ENCODE peak calls at places on chromosomes 13 and 19, in four cellular contexts. J is K562, H is HL-60, W is GM12878. C is an unnamed sample.

GRCh38 chr13:43880451-43880850 is 747 bp downstream of the LACC1 start:
- DNase-seq in W (no peak), J (no peak), H (no peak), C (no peak)

GRCh38 chr13:80840313-80840976 is 499.5 kb upstream of the SPRY2 start:
- DNase-seq in W (no peak), H (no peak), J (no peak), C (no peak)

GRCh38 chr19:10289836-10290438 is at the start of gene ICAM5:
- DNase-seq in J (peak; percentile 94), H (no peak), W (no peak), C (no peak)

GRCh38 chr13:27043013-27043412 is 128.6 kb downstream of the USP12 start:
- DNase-seq in H (no peak), J (no peak), W (no peak), C (no peak)

GRCh38 chr13:93116809-93117208 is 109.8 kb upstream of the GPC6 start:
- DNase-seq in J (no peak), W (no peak), H (no peak), C (no peak)

GRCh38 chr13:51590966-51591627 is 6.8 kb downstream of the WDFY2 start:
- DNase-seq in W (no peak), H (peak; percentile 43), J (peak; percentile 81), C (no peak)

GRCh38 chr19:55471266-55471665 is 5.2 kb upstream of the ZNF628 start:
- DNase-seq in J (no peak), W (no peak), H (no peak), C (no peak)

GRCh38 chr13:24709186-24709913 is 29.1 kb downstream of the ATP12A start:
- DNase-seq in J (no peak), W (no peak), H (no peak), C (peak; percentile 42)

GRCh38 chr19:23817519-23817918 is 58.8 kb upstream of the ZNF681 start:
- DNase-seq in H (peak; percentile 28), J (peak; percentile 73), W (no peak), C (no peak)

GRCh38 chr13:100667894-100668293 is 6.7 kb downstream of the TMTC4 start:
- DNase-seq in H (no peak), W (no peak), J (no peak), C (no peak)

GRCh38 chr13:113649212-113649611 is 8.8 kb downstream of the ATP4B start:
- DNase-seq in W (no peak), J (no peak), H (no peak), C (no peak)

GRCh38 chr19:58054792-58055482 is 4.1 kb upstream of the ZNF135 start:
- DNase-seq in H (no peak), J (no peak), W (no peak), C (no peak)

GRCh38 chr19:6241680-6242079 is 38.1 kb downstream of the MLLT1 start:
- DNase-seq in H (no peak), W (no peak), J (no peak), C (no peak)

GRCh38 chr19:18290250-18291018 is 9.0 kb upstream of the JUND start:
- DNase-seq in H (peak; percentile 79), W (peak; percentile 79), J (peak; percentile 70), C (no peak)

GRCh38 chr19:55136399-55137102 is 12.5 kb downstream of the TNNT1 start:
- DNase-seq in H (no peak), W (no peak), J (no peak), C (no peak)

GRCh38 chr13:112067871-112068305 is 939 bp downstream of the SOX1 start:
- DNase-seq in W (no peak), J (no peak), H (no peak), C (no peak)

GRCh38 chr19:49114630-49115363 is 627 bp downstream of the LIN7B start:
- DNase-seq in W (no peak), J (peak; percentile 72), H (peak; percentile 39), C (no peak)

GRCh38 chr19:46116121-46116520 is 8.4 kb downstream of the IGFL3 start:
- DNase-seq in H (no peak), J (no peak), W (no peak), C (no peak)

GRCh38 chr13:109788372-109789195 is 2.2 kb upstream of the IRS2 start:
- DNase-seq in H (no peak), W (no peak), J (no peak), C (no peak)

GRCh38 chr19:49857061-49857833 is 6.3 kb downstream of the PTOV1 start:
- DNase-seq in W (no peak), J (no peak), H (no peak), C (no peak)

GRCh38 chr13:44710576-44710975 is 134.4 kb upstream of the TSC22D1 start:
- DNase-seq in W (peak; percentile 5), J (no peak), H (no peak), C (peak; percentile 25)

GRCh38 chr13:98761126-98761978 is 8.9 kb upstream of the SLC15A1 start:
- DNase-seq in J (no peak), H (no peak), W (peak; percentile 11), C (no peak)

GRCh38 chr19:32619051-32619685 is 38.2 kb downstream of the PDCD5 start:
- DNase-seq in W (no peak), H (no peak), J (no peak), C (no peak)

GRCh38 chr13:37457594-37457993 is 141.0 kb downstream of the POSTN start:
- DNase-seq in H (no peak), W (no peak), J (no peak), C (no peak)

GRCh38 chr19:49761625-49762311 is 1.3 kb downstream of the TSKS start:
- DNase-seq in W (no peak), J (peak; percentile 88), H (no peak), C (no peak)

GRCh38 chr19:34487651-34488051 is 6.1 kb downstream of the WTIP start:
- DNase-seq in J (no peak), H (no peak), W (no peak), C (no peak)

GRCh38 chr19:38952395-38953165 is 21.8 kb downstream of the MRPS12 start:
- DNase-seq in W (no peak), H (peak; percentile 62), J (peak; percentile 62), C (peak; percentile 49)

GRCh38 chr13:68304287-68304893 is 1074.3 kb upstream of the PCDH9 start:
- DNase-seq in J (peak; percentile 11), H (no peak), W (no peak), C (peak; percentile 2)

GRCh38 chr19:17950310-17951150 is 16.4 kb upstream of the KCNN1 start:
- DNase-seq in J (peak; percentile 55), W (no peak), H (no peak), C (no peak)

GRCh38 chr19:27776020-27776419 is 1436.9 kb downstream of the UQCRFS1 start:
- DNase-seq in H (peak; percentile 47), J (peak; percentile 16), W (no peak), C (no peak)

GRCh38 chr13:50222569-50223332 is 207.5 kb downstream of the KCNRG start:
- DNase-seq in H (peak; percentile 81), W (no peak), J (no peak), C (no peak)

GRCh38 chr19:8585894-8586750 is 8.9 kb upstream of the MYO1F start:
- DNase-seq in J (peak; percentile 82), W (no peak), H (peak; percentile 81), C (no peak)

GRCh38 chr13:40016953-40017660 is 361.6 kb downstream of the COG6 start:
- DNase-seq in H (no peak), J (no peak), W (no peak), C (no peak)

GRCh38 chr13:97243915-97244820 is 22.0 kb downstream of the MBNL2 start:
- DNase-seq in W (no peak), J (no peak), H (no peak), C (no peak)

GRCh38 chr13:46079770-46080169 is 25.1 kb downstream of the CPB2 start:
- DNase-seq in J (no peak), W (no peak), H (no peak), C (no peak)

GRCh38 chr19:29404951-29405727 is 120.7 kb upstream of the VSTM2B start:
- DNase-seq in W (no peak), H (no peak), J (no peak), C (no peak)
- TF ChIP-seq POLR2AphosphoS5 in W (no peak), H (no peak), J (no peak), C (no peak)

GRCh38 chr13:20528451-20528850 is 2.8 kb upstream of the CRYL1 start:
- DNase-seq in W (peak; percentile 47), J (no peak), H (peak; percentile 26), C (no peak)

GRCh38 chr13:20526664-20527063 is 1.0 kb upstream of the CRYL1 start:
- DNase-seq in W (no peak), H (no peak), J (no peak), C (no peak)

GRCh38 chr13:20525144-20525600 is 485 bp downstream of the CRYL1 start:
- DNase-seq in J (peak; percentile 30), W (no peak), H (no peak), C (no peak)

GRCh38 chr13:20521388-20521787 is 4.3 kb downstream of the CRYL1 start:
- DNase-seq in W (no peak), H (no peak), J (no peak), C (no peak)

DNA sequence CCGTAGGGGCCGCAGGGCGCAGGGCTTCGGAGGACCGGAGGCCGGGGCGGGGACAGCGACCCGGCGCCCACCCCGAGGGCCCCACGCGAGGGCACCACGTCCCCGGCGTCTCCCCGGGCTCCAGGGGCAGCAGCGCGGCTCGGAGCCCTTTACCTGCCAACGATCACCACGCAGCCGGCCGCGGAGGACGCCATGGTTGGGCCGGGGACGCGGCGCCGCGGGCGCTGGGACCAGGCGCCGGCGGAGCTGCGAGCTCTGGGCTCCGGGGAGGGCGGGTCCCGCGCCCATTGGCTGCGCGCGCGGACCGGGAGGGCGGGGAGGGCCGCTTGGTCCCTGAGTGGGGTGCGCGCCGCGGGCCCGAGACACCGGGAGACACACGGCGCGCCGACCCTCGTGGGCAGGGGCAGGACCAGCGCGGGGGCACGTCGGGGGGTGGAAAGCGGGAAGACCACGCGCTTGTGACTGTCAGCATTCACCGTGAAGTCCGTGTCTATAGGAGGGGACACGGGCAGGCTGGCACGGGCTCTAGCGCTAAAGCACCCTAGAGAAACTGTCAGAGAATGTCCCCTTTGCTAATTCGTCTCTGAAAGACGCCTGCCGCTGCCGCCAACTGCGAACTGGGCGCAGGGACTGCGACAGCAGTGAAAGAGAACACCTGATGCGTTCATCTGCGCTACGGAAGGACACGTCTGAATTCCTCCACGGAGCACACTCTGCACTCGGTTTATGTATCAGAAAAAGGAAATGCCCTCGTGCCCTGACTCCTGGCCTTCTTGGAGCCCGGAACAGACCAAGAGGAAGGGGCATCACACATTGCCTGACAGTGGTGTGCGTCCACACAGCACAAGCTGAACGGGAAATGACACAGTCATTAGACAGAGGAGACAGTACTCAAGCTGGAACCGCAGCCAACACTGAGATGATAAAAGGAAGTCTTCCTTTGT is at the start of gene CRYL1:
- DNase-seq in W (peak; percentile 40), J (peak; percentile 77), H (peak; percentile 78), C (peak; percentile 57)
- TF ChIP-seq SPI1 in W (no peak), J (no peak), H (peak; percentile 47), C (peak; percentile 35)

GRCh38 chr19:1266116-1266817 is 2.9 kb upstream of the CIRBP start:
- DNase-seq in J (peak; percentile 97), W (no peak), H (peak; percentile 73), C (peak; percentile 81)
- TF ChIP-seq POLR2AphosphoS5 in J (peak; percentile 6), W (no peak), H (peak; percentile 13), C (no peak)

DNA sequence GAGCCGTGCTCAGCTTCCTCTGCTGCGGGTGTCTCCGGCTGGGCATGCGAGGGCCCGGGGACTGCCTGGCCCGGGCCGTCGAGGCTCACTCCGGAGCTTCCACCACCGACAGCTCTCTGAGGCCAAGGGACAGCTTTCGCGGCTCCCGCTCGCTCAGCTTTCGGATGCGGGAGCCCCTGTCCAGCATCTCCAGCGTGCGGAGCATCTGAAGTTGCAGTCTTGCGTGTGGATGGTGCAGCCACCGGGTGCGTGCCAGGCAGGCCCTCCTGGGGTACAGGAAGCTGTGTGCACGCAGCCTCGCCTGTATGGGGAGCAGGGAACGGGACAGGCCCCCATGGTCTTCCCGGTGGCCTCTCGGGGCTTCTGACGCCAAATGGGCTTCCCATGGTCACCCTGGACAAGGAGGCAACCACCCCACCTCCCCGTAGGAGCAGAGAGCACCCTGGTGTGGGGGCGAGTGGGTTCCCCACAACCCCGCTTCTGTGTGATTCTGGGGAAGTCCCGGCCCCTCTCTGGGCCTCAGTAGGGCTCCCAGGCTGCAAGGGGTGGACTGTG is 1.2 kb downstream of the S1PR4 start:
- DNase-seq in J (no peak), W (no peak), H (peak; percentile 68), C (no peak)
- TF ChIP-seq SPI1 in J (no peak), W (no peak), H (no peak), C (no peak)